ENCODE peak calls at places on chromosomes 2 and 18, in seven cellular contexts. One of them, this sample, is unnamed.

GRCh38 chr2:28216320-28216719 is 176.3 kb upstream of the FOSL2 start:
- DNase-seq in activated effector memory CD4-positive, alpha-beta T cell treated with anti-CD3 and anti-CD28 coated beads, Interleukin-2, amount 50 U/mL, for 16 hours: no peak
- DNase-seq in cardiac septum: no peak
- DNase-seq in heart left ventricle: no peak
- DNase-seq in A172: no peak
- DNase-seq in HS-27A: no peak
- DNase-seq in progenitor cell of endocrine pancreas: no peak
- DNase-seq in this sample: peak; percentile 15

GRCh38 chr18:54946149-54946581 is 13.1 kb downstream of the CCDC68 start:
- DNase-seq in cardiac septum: no peak
- DNase-seq in progenitor cell of endocrine pancreas: no peak
- DNase-seq in heart left ventricle: peak; percentile 46
- DNase-seq in A172: peak; percentile 25
- DNase-seq in HS-27A: peak; percentile 24
- DNase-seq in activated effector memory CD4-positive, alpha-beta T cell treated with anti-CD3 and anti-CD28 coated beads, Interleukin-2, amount 50 U/mL, for 16 hours: peak; percentile 64
- DNase-seq in this sample: no peak

GRCh38 chr2:171798156-171798815 is 95.8 kb downstream of the SLC25A12 start:
- DNase-seq in cardiac septum: no peak
- DNase-seq in progenitor cell of endocrine pancreas: no peak
- DNase-seq in A172: peak; percentile 59
- DNase-seq in HS-27A: no peak
- DNase-seq in heart left ventricle: no peak
- DNase-seq in activated effector memory CD4-positive, alpha-beta T cell treated with anti-CD3 and anti-CD28 coated beads, Interleukin-2, amount 50 U/mL, for 16 hours: no peak
- DNase-seq in this sample: peak; percentile 72

GRCh38 chr2:88263861-88264260 is 93.7 kb downstream of the THNSL2 start:
- DNase-seq in activated effector memory CD4-positive, alpha-beta T cell treated with anti-CD3 and anti-CD28 coated beads, Interleukin-2, amount 50 U/mL, for 16 hours: no peak
- DNase-seq in heart left ventricle: no peak
- DNase-seq in HS-27A: no peak
- DNase-seq in A172: no peak
- DNase-seq in cardiac septum: no peak
- DNase-seq in progenitor cell of endocrine pancreas: no peak
- DNase-seq in this sample: no peak

GRCh38 chr2:74690571-74690970 is 36.5 kb downstream of the SEMA4F start:
- DNase-seq in HS-27A: peak; percentile 47
- DNase-seq in progenitor cell of endocrine pancreas: no peak
- DNase-seq in activated effector memory CD4-positive, alpha-beta T cell treated with anti-CD3 and anti-CD28 coated beads, Interleukin-2, amount 50 U/mL, for 16 hours: no peak
- DNase-seq in cardiac septum: no peak
- DNase-seq in heart left ventricle: no peak
- DNase-seq in A172: peak; percentile 66
- DNase-seq in this sample: peak; percentile 67

GRCh38 chr2:950627-950992 is at the start of gene SNTG2:
- DNase-seq in progenitor cell of endocrine pancreas: peak; percentile 38
- DNase-seq in HS-27A: no peak
- DNase-seq in heart left ventricle: peak; percentile 40
- DNase-seq in activated effector memory CD4-positive, alpha-beta T cell treated with anti-CD3 and anti-CD28 coated beads, Interleukin-2, amount 50 U/mL, for 16 hours: peak; percentile 82
- DNase-seq in cardiac septum: no peak
- DNase-seq in A172: no peak
- DNase-seq in this sample: no peak

GRCh38 chr18:13608791-13609552 is 117.4 kb downstream of the FAM210A start:
- DNase-seq in cardiac septum: no peak
- DNase-seq in A172: no peak
- DNase-seq in progenitor cell of endocrine pancreas: no peak
- DNase-seq in activated effector memory CD4-positive, alpha-beta T cell treated with anti-CD3 and anti-CD28 coated beads, Interleukin-2, amount 50 U/mL, for 16 hours: peak; percentile 76
- DNase-seq in HS-27A: no peak
- DNase-seq in heart left ventricle: no peak
- DNase-seq in this sample: peak; percentile 19

GRCh38 chr18:3411854-3412268 is 38.1 kb upstream of the TGIF1 start:
- DNase-seq in A172: no peak
- DNase-seq in activated effector memory CD4-positive, alpha-beta T cell treated with anti-CD3 and anti-CD28 coated beads, Interleukin-2, amount 50 U/mL, for 16 hours: peak; percentile 70
- DNase-seq in cardiac septum: no peak
- DNase-seq in progenitor cell of endocrine pancreas: no peak
- DNase-seq in HS-27A: no peak
- DNase-seq in heart left ventricle: peak; percentile 21
- DNase-seq in this sample: no peak

GRCh38 chr2:158904620-158905177 is 63.7 kb upstream of the TANC1 start:
- DNase-seq in A172: no peak
- DNase-seq in activated effector memory CD4-positive, alpha-beta T cell treated with anti-CD3 and anti-CD28 coated beads, Interleukin-2, amount 50 U/mL, for 16 hours: no peak
- DNase-seq in progenitor cell of endocrine pancreas: no peak
- DNase-seq in HS-27A: no peak
- DNase-seq in cardiac septum: no peak
- DNase-seq in heart left ventricle: no peak
- DNase-seq in this sample: peak; percentile 27

GRCh38 chr2:145017149-145017548 is 497.2 kb upstream of the ZEB2 start:
- DNase-seq in A172: no peak
- DNase-seq in activated effector memory CD4-positive, alpha-beta T cell treated with anti-CD3 and anti-CD28 coated beads, Interleukin-2, amount 50 U/mL, for 16 hours: no peak
- DNase-seq in HS-27A: no peak
- DNase-seq in progenitor cell of endocrine pancreas: no peak
- DNase-seq in heart left ventricle: no peak
- DNase-seq in cardiac septum: no peak
- DNase-seq in this sample: peak; percentile 41

GRCh38 chr2:153871231-153872221 is at the start of gene GALNT13:
- DNase-seq in progenitor cell of endocrine pancreas: peak; percentile 65
- DNase-seq in cardiac septum: no peak
- DNase-seq in HS-27A: no peak
- DNase-seq in heart left ventricle: peak; percentile 24
- DNase-seq in activated effector memory CD4-positive, alpha-beta T cell treated with anti-CD3 and anti-CD28 coated beads, Interleukin-2, amount 50 U/mL, for 16 hours: no peak
- DNase-seq in A172: no peak
- DNase-seq in this sample: peak; percentile 2

GRCh38 chr2:109712126-109712455 is 82.0 kb upstream of the RGPD5 start:
- DNase-seq in activated effector memory CD4-positive, alpha-beta T cell treated with anti-CD3 and anti-CD28 coated beads, Interleukin-2, amount 50 U/mL, for 16 hours: no peak
- DNase-seq in A172: no peak
- DNase-seq in HS-27A: no peak
- DNase-seq in progenitor cell of endocrine pancreas: no peak
- DNase-seq in cardiac septum: no peak
- DNase-seq in heart left ventricle: no peak
- DNase-seq in this sample: no peak

GRCh38 chr2:162252147-162252546 is 8.9 kb upstream of the FAP start:
- DNase-seq in HS-27A: no peak
- DNase-seq in A172: no peak
- DNase-seq in progenitor cell of endocrine pancreas: no peak
- DNase-seq in heart left ventricle: no peak
- DNase-seq in activated effector memory CD4-positive, alpha-beta T cell treated with anti-CD3 and anti-CD28 coated beads, Interleukin-2, amount 50 U/mL, for 16 hours: no peak
- DNase-seq in cardiac septum: no peak
- DNase-seq in this sample: no peak

GRCh38 chr2:210577263-210578071 is 21.1 kb downstream of the CPS1 start:
- DNase-seq in cardiac septum: no peak
- DNase-seq in HS-27A: no peak
- DNase-seq in A172: peak; percentile 61
- DNase-seq in heart left ventricle: no peak
- DNase-seq in activated effector memory CD4-positive, alpha-beta T cell treated with anti-CD3 and anti-CD28 coated beads, Interleukin-2, amount 50 U/mL, for 16 hours: no peak
- DNase-seq in progenitor cell of endocrine pancreas: no peak
- DNase-seq in this sample: peak; percentile 48

GRCh38 chr2:234772775-234773064 is 179.1 kb upstream of the SH3BP4 start:
- DNase-seq in progenitor cell of endocrine pancreas: no peak
- DNase-seq in A172: no peak
- DNase-seq in HS-27A: no peak
- DNase-seq in heart left ventricle: no peak
- DNase-seq in activated effector memory CD4-positive, alpha-beta T cell treated with anti-CD3 and anti-CD28 coated beads, Interleukin-2, amount 50 U/mL, for 16 hours: no peak
- DNase-seq in cardiac septum: no peak
- DNase-seq in this sample: no peak

GRCh38 chr18:27843783-27844415 is 333.0 kb downstream of the CDH2 start:
- DNase-seq in A172: peak; percentile 91
- DNase-seq in HS-27A: peak; percentile 87
- DNase-seq in heart left ventricle: no peak
- DNase-seq in activated effector memory CD4-positive, alpha-beta T cell treated with anti-CD3 and anti-CD28 coated beads, Interleukin-2, amount 50 U/mL, for 16 hours: no peak
- DNase-seq in progenitor cell of endocrine pancreas: no peak
- DNase-seq in cardiac septum: no peak
- DNase-seq in this sample: peak; percentile 91

GRCh38 chr2:217142649-217143266 is 282.9 kb upstream of the TNP1 start:
- DNase-seq in heart left ventricle: no peak
- DNase-seq in activated effector memory CD4-positive, alpha-beta T cell treated with anti-CD3 and anti-CD28 coated beads, Interleukin-2, amount 50 U/mL, for 16 hours: no peak
- DNase-seq in cardiac septum: no peak
- DNase-seq in HS-27A: no peak
- DNase-seq in A172: peak; percentile 20
- DNase-seq in progenitor cell of endocrine pancreas: no peak
- DNase-seq in this sample: peak; percentile 7

GRCh38 chr2:239955989-239956817 is 68.9 kb downstream of the NDUFA10 start:
- DNase-seq in cardiac septum: peak; percentile 70
- DNase-seq in progenitor cell of endocrine pancreas: no peak
- DNase-seq in heart left ventricle: no peak
- DNase-seq in A172: no peak
- DNase-seq in HS-27A: no peak
- DNase-seq in activated effector memory CD4-positive, alpha-beta T cell treated with anti-CD3 and anti-CD28 coated beads, Interleukin-2, amount 50 U/mL, for 16 hours: no peak
- DNase-seq in this sample: no peak

GRCh38 chr18:56309104-56309503 is 329.3 kb downstream of the TXNL1 start:
- DNase-seq in cardiac septum: no peak
- DNase-seq in heart left ventricle: no peak
- DNase-seq in A172: no peak
- DNase-seq in progenitor cell of endocrine pancreas: no peak
- DNase-seq in HS-27A: no peak
- DNase-seq in activated effector memory CD4-positive, alpha-beta T cell treated with anti-CD3 and anti-CD28 coated beads, Interleukin-2, amount 50 U/mL, for 16 hours: no peak
- DNase-seq in this sample: no peak

GRCh38 chr2:169509230-169509917 is at the start of gene KLHL41:
- DNase-seq in A172: no peak
- DNase-seq in activated effector memory CD4-positive, alpha-beta T cell treated with anti-CD3 and anti-CD28 coated beads, Interleukin-2, amount 50 U/mL, for 16 hours: no peak
- DNase-seq in heart left ventricle: no peak
- DNase-seq in HS-27A: no peak
- DNase-seq in cardiac septum: no peak
- DNase-seq in progenitor cell of endocrine pancreas: no peak
- DNase-seq in this sample: no peak

GRCh38 chr18:62683935-62684334 is 31.4 kb upstream of the PHLPP1 start:
- DNase-seq in HS-27A: no peak
- DNase-seq in heart left ventricle: no peak
- DNase-seq in activated effector memory CD4-positive, alpha-beta T cell treated with anti-CD3 and anti-CD28 coated beads, Interleukin-2, amount 50 U/mL, for 16 hours: no peak
- DNase-seq in cardiac septum: no peak
- DNase-seq in A172: no peak
- DNase-seq in progenitor cell of endocrine pancreas: no peak
- DNase-seq in this sample: no peak

GRCh38 chr18:3773303-3773702 is 323.3 kb downstream of the TGIF1 start:
- DNase-seq in A172: no peak
- DNase-seq in HS-27A: no peak
- DNase-seq in cardiac septum: no peak
- DNase-seq in heart left ventricle: no peak
- DNase-seq in activated effector memory CD4-positive, alpha-beta T cell treated with anti-CD3 and anti-CD28 coated beads, Interleukin-2, amount 50 U/mL, for 16 hours: no peak
- DNase-seq in progenitor cell of endocrine pancreas: no peak
- DNase-seq in this sample: no peak

GRCh38 chr2:1729264-1729663 is 15.1 kb downstream of the PXDN start:
- DNase-seq in HS-27A: no peak
- DNase-seq in A172: no peak
- DNase-seq in heart left ventricle: no peak
- DNase-seq in activated effector memory CD4-positive, alpha-beta T cell treated with anti-CD3 and anti-CD28 coated beads, Interleukin-2, amount 50 U/mL, for 16 hours: no peak
- DNase-seq in cardiac septum: no peak
- DNase-seq in progenitor cell of endocrine pancreas: no peak
- DNase-seq in this sample: no peak

GRCh38 chr2:165794520-165794882 is 454 bp upstream of the GALNT3 start:
- DNase-seq in cardiac septum: peak; percentile 86
- DNase-seq in progenitor cell of endocrine pancreas: no peak
- DNase-seq in HS-27A: no peak
- DNase-seq in heart left ventricle: peak; percentile 32
- DNase-seq in A172: no peak
- DNase-seq in activated effector memory CD4-positive, alpha-beta T cell treated with anti-CD3 and anti-CD28 coated beads, Interleukin-2, amount 50 U/mL, for 16 hours: peak; percentile 81
- DNase-seq in this sample: no peak

GRCh38 chr18:68147728-68148127 is 567.2 kb downstream of the TMX3 start:
- DNase-seq in A172: no peak
- DNase-seq in activated effector memory CD4-positive, alpha-beta T cell treated with anti-CD3 and anti-CD28 coated beads, Interleukin-2, amount 50 U/mL, for 16 hours: no peak
- DNase-seq in HS-27A: no peak
- DNase-seq in cardiac septum: no peak
- DNase-seq in progenitor cell of endocrine pancreas: no peak
- DNase-seq in heart left ventricle: no peak
- DNase-seq in this sample: peak; percentile 5

GRCh38 chr2:73050011-73050617 is 21.4 kb downstream of the SFXN5 start:
- DNase-seq in A172: peak; percentile 93
- DNase-seq in activated effector memory CD4-positive, alpha-beta T cell treated with anti-CD3 and anti-CD28 coated beads, Interleukin-2, amount 50 U/mL, for 16 hours: no peak
- DNase-seq in progenitor cell of endocrine pancreas: no peak
- DNase-seq in cardiac septum: no peak
- DNase-seq in HS-27A: no peak
- DNase-seq in heart left ventricle: no peak
- DNase-seq in this sample: peak; percentile 77

GRCh38 chr2:64645014-64645418 is 8.7 kb downstream of the SERTAD2 start:
- DNase-seq in cardiac septum: no peak
- DNase-seq in progenitor cell of endocrine pancreas: peak; percentile 35
- DNase-seq in HS-27A: no peak
- DNase-seq in activated effector memory CD4-positive, alpha-beta T cell treated with anti-CD3 and anti-CD28 coated beads, Interleukin-2, amount 50 U/mL, for 16 hours: peak; percentile 69
- DNase-seq in heart left ventricle: peak; percentile 61
- DNase-seq in A172: peak; percentile 78
- DNase-seq in this sample: peak; percentile 71

GRCh38 chr2:227509824-227510619 is 38.1 kb downstream of the AGFG1 start:
- DNase-seq in activated effector memory CD4-positive, alpha-beta T cell treated with anti-CD3 and anti-CD28 coated beads, Interleukin-2, amount 50 U/mL, for 16 hours: no peak
- DNase-seq in cardiac septum: no peak
- DNase-seq in progenitor cell of endocrine pancreas: no peak
- DNase-seq in HS-27A: no peak
- DNase-seq in A172: no peak
- DNase-seq in heart left ventricle: no peak
- DNase-seq in this sample: peak; percentile 84

GRCh38 chr18:29188760-29189159 is 1011.8 kb upstream of the CDH2 start:
- DNase-seq in heart left ventricle: no peak
- DNase-seq in HS-27A: no peak
- DNase-seq in A172: no peak
- DNase-seq in cardiac septum: no peak
- DNase-seq in activated effector memory CD4-positive, alpha-beta T cell treated with anti-CD3 and anti-CD28 coated beads, Interleukin-2, amount 50 U/mL, for 16 hours: no peak
- DNase-seq in progenitor cell of endocrine pancreas: no peak
- DNase-seq in this sample: peak; percentile 40